ENCODE peak calls at places on chromosomes 2 and 18, in seven cellular contexts. S, A, J, B, F, T and Z are unnamed samples.

GRCh38 chr2:114614599-114614998 is 172.2 kb downstream of the DPP10 start:
- DNase-seq in S (no peak), A (no peak), J (no peak), B (no peak), F (no peak), T (no peak), Z (no peak)

GRCh38 chr2:42812899-42813479 is 20.6 kb upstream of the HAAO start:
- DNase-seq in S (peak), A (no peak), J (no peak), B (no peak), F (no peak), T (no peak), Z (no peak)

GRCh38 chr18:24959100-24959499 is 392.9 kb downstream of the ZNF521 start:
- DNase-seq in S (no peak), A (no peak), J (no peak), B (no peak), F (no peak), T (no peak), Z (no peak)

GRCh38 chr2:134107402-134107801 is 146.5 kb upstream of the MGAT5 start:
- DNase-seq in S (no peak), A (no peak), J (no peak), B (no peak), F (no peak), T (no peak), Z (no peak)

GRCh38 chr2:239150125-239151011 is 250.5 kb downstream of the HDAC4 start:
- DNase-seq in S (no peak), A (no peak), J (no peak), B (no peak), F (no peak), T (no peak), Z (no peak)

GRCh38 chr18:78138993-78139496 is 840.6 kb upstream of the SALL3 start:
- DNase-seq in S (no peak), A (no peak), J (no peak), B (no peak), F (no peak), T (no peak), Z (no peak)

GRCh38 chr18:45783097-45784075 is 42.1 kb upstream of the SIGLEC15 start:
- DNase-seq in S (peak), A (no peak), J (no peak), B (peak), F (no peak), T (no peak), Z (no peak)

GRCh38 chr2:66888791-66889631 is 454.1 kb downstream of the MEIS1 start:
- DNase-seq in S (peak), A (no peak), J (no peak), B (no peak), F (no peak), T (no peak), Z (peak)

GRCh38 chr2:183149489-183149888 is 25.2 kb downstream of the NUP35 start:
- DNase-seq in S (peak), A (no peak), J (no peak), B (no peak), F (no peak), T (no peak), Z (peak)

GRCh38 chr2:20144196-20144595 is 80.7 kb downstream of the SDC1 start:
- DNase-seq in S (no peak), A (no peak), J (no peak), B (no peak), F (no peak), T (no peak), Z (no peak)